ENCODE peak calls at places on chromosomes 11 and 22, in nine cellular contexts. One of them, this sample, is unnamed.

GRCh38 chr22:26547426-26547825 is 35.2 kb upstream of the TFIP11 start:
- DNase-seq in body of pancreas: no peak
- DNase-seq in A549: no peak
- DNase-seq in testis: no peak
- DNase-seq in AG04450: no peak
- DNase-seq in neuronal stem cell: no peak
- DNase-seq in fibroblast of lung: no peak
- DNase-seq in sigmoid colon: no peak
- DNase-seq in mesenchymal stem cell: no peak
- DNase-seq in this sample: no peak

GRCh38 chr11:66970808-66971442 is 4.2 kb upstream of the C11orf86 start:
- DNase-seq in fibroblast of lung: peak
- DNase-seq in neuronal stem cell: no peak
- DNase-seq in mesenchymal stem cell: peak
- DNase-seq in testis: no peak
- DNase-seq in sigmoid colon: peak
- DNase-seq in body of pancreas: no peak
- DNase-seq in AG04450: peak
- DNase-seq in A549: peak
- DNase-seq in this sample: no peak

GRCh38 chr11:102346748-102347525 is at the start of gene BIRC2:
- DNase-seq in body of pancreas: peak
- DNase-seq in fibroblast of lung: peak
- DNase-seq in AG04450: peak
- DNase-seq in sigmoid colon: peak
- DNase-seq in A549: peak
- DNase-seq in neuronal stem cell: peak
- DNase-seq in mesenchymal stem cell: peak
- DNase-seq in testis: peak
- DNase-seq in this sample: peak

GRCh38 chr11:70580036-70580805 is 181.9 kb downstream of the CTTN start:
- DNase-seq in A549: no peak
- DNase-seq in body of pancreas: no peak
- DNase-seq in fibroblast of lung: no peak
- DNase-seq in mesenchymal stem cell: no peak
- DNase-seq in sigmoid colon: peak
- DNase-seq in AG04450: no peak
- DNase-seq in testis: no peak
- DNase-seq in neuronal stem cell: no peak
- DNase-seq in this sample: no peak

GRCh38 chr11:124762077-124762623 is at the start of gene ESAM:
- DNase-seq in testis: no peak
- DNase-seq in mesenchymal stem cell: no peak
- DNase-seq in fibroblast of lung: no peak
- DNase-seq in neuronal stem cell: no peak
- DNase-seq in body of pancreas: peak
- DNase-seq in sigmoid colon: no peak
- DNase-seq in AG04450: no peak
- DNase-seq in A549: peak
- DNase-seq in this sample: peak

GRCh38 chr11:6052374-6052773 is 21.8 kb upstream of the OR56A1 start:
- DNase-seq in mesenchymal stem cell: no peak
- DNase-seq in A549: no peak
- DNase-seq in body of pancreas: no peak
- DNase-seq in neuronal stem cell: no peak
- DNase-seq in fibroblast of lung: no peak
- DNase-seq in testis: no peak
- DNase-seq in sigmoid colon: no peak
- DNase-seq in AG04450: no peak
- DNase-seq in this sample: no peak

GRCh38 chr11:115042002-115042401 is 363.7 kb downstream of the NXPE2 start:
- DNase-seq in sigmoid colon: no peak
- DNase-seq in AG04450: no peak
- DNase-seq in body of pancreas: no peak
- DNase-seq in neuronal stem cell: no peak
- DNase-seq in A549: no peak
- DNase-seq in testis: no peak
- DNase-seq in mesenchymal stem cell: no peak
- DNase-seq in fibroblast of lung: no peak
- DNase-seq in this sample: no peak

GRCh38 chr11:7577883-7578242 is 64.1 kb downstream of the PPFIBP2 start:
- DNase-seq in fibroblast of lung: peak
- DNase-seq in sigmoid colon: no peak
- DNase-seq in A549: no peak
- DNase-seq in AG04450: no peak
- DNase-seq in mesenchymal stem cell: peak
- DNase-seq in neuronal stem cell: no peak
- DNase-seq in testis: no peak
- DNase-seq in body of pancreas: no peak
- DNase-seq in this sample: no peak

GRCh38 chr22:39297490-39298193 is 21.8 kb downstream of the RPL3 start:
- DNase-seq in testis: no peak
- DNase-seq in A549: no peak
- DNase-seq in body of pancreas: peak
- DNase-seq in mesenchymal stem cell: peak
- DNase-seq in sigmoid colon: no peak
- DNase-seq in fibroblast of lung: no peak
- DNase-seq in neuronal stem cell: no peak
- DNase-seq in AG04450: no peak
- DNase-seq in this sample: no peak

GRCh38 chr22:38963872-38964271 is 6.5 kb downstream of the APOBEC3A start:
- DNase-seq in body of pancreas: no peak
- DNase-seq in testis: peak
- DNase-seq in AG04450: no peak
- DNase-seq in A549: peak
- DNase-seq in neuronal stem cell: no peak
- DNase-seq in fibroblast of lung: no peak
- DNase-seq in mesenchymal stem cell: no peak
- DNase-seq in sigmoid colon: no peak
- DNase-seq in this sample: no peak

GRCh38 chr11:35214792-35215193 is 75.8 kb downstream of the CD44 start:
- DNase-seq in fibroblast of lung: peak
- DNase-seq in mesenchymal stem cell: peak
- DNase-seq in body of pancreas: no peak
- DNase-seq in neuronal stem cell: no peak
- DNase-seq in testis: no peak
- DNase-seq in A549: peak
- DNase-seq in sigmoid colon: no peak
- DNase-seq in AG04450: peak
- DNase-seq in this sample: no peak

GRCh38 chr11:109970516-109971183 is 122.5 kb upstream of the ZC3H12C start:
- DNase-seq in A549: no peak
- DNase-seq in fibroblast of lung: no peak
- DNase-seq in neuronal stem cell: no peak
- DNase-seq in sigmoid colon: no peak
- DNase-seq in testis: no peak
- DNase-seq in AG04450: no peak
- DNase-seq in body of pancreas: no peak
- DNase-seq in mesenchymal stem cell: no peak
- DNase-seq in this sample: no peak

GRCh38 chr22:49799431-49800075 is 28.1 kb downstream of the BRD1 start:
- DNase-seq in AG04450: no peak
- DNase-seq in neuronal stem cell: no peak
- DNase-seq in testis: no peak
- DNase-seq in fibroblast of lung: no peak
- DNase-seq in body of pancreas: no peak
- DNase-seq in sigmoid colon: no peak
- DNase-seq in A549: no peak
- DNase-seq in mesenchymal stem cell: no peak
- DNase-seq in this sample: no peak

GRCh38 chr11:35260342-35260985 is 121.5 kb downstream of the CD44 start:
- DNase-seq in fibroblast of lung: peak
- DNase-seq in A549: peak
- DNase-seq in sigmoid colon: no peak
- DNase-seq in AG04450: peak
- DNase-seq in body of pancreas: no peak
- DNase-seq in mesenchymal stem cell: peak
- DNase-seq in testis: no peak
- DNase-seq in neuronal stem cell: no peak
- DNase-seq in this sample: no peak

GRCh38 chr11:18611196-18611595 is 11.6 kb downstream of the MISFA start:
- DNase-seq in A549: no peak
- DNase-seq in neuronal stem cell: no peak
- DNase-seq in fibroblast of lung: no peak
- DNase-seq in mesenchymal stem cell: no peak
- DNase-seq in AG04450: no peak
- DNase-seq in sigmoid colon: no peak
- DNase-seq in testis: no peak
- DNase-seq in body of pancreas: no peak
- DNase-seq in this sample: no peak

GRCh38 chr11:76025068-76025467 is 181.2 kb downstream of the WNT11 start:
- DNase-seq in A549: no peak
- DNase-seq in body of pancreas: no peak
- DNase-seq in fibroblast of lung: peak
- DNase-seq in neuronal stem cell: no peak
- DNase-seq in sigmoid colon: no peak
- DNase-seq in testis: no peak
- DNase-seq in mesenchymal stem cell: peak
- DNase-seq in AG04450: peak
- DNase-seq in this sample: no peak

GRCh38 chr22:38144025-38144405 is 33.5 kb upstream of the BAIAP2L2 start:
- DNase-seq in fibroblast of lung: no peak
- DNase-seq in AG04450: no peak
- DNase-seq in neuronal stem cell: no peak
- DNase-seq in sigmoid colon: no peak
- DNase-seq in body of pancreas: no peak
- DNase-seq in testis: no peak
- DNase-seq in A549: peak
- DNase-seq in mesenchymal stem cell: no peak
- DNase-seq in this sample: no peak

GRCh38 chr11:112731538-112731937 is 229.7 kb upstream of the NCAM1 start:
- DNase-seq in sigmoid colon: no peak
- DNase-seq in testis: no peak
- DNase-seq in body of pancreas: peak
- DNase-seq in mesenchymal stem cell: no peak
- DNase-seq in A549: no peak
- DNase-seq in fibroblast of lung: no peak
- DNase-seq in neuronal stem cell: no peak
- DNase-seq in AG04450: no peak
- DNase-seq in this sample: no peak

GRCh38 chr11:96339704-96340554 is 3.1 kb downstream of the MAML2 start:
- DNase-seq in mesenchymal stem cell: peak
- DNase-seq in sigmoid colon: no peak
- DNase-seq in AG04450: no peak
- DNase-seq in A549: no peak
- DNase-seq in testis: no peak
- DNase-seq in neuronal stem cell: no peak
- DNase-seq in fibroblast of lung: peak
- DNase-seq in body of pancreas: no peak
- DNase-seq in this sample: no peak

GRCh38 chr11:3155691-3156258 is 9.3 kb downstream of the OSBPL5 start:
- DNase-seq in neuronal stem cell: no peak
- DNase-seq in testis: no peak
- DNase-seq in fibroblast of lung: peak
- DNase-seq in A549: no peak
- DNase-seq in AG04450: no peak
- DNase-seq in body of pancreas: no peak
- DNase-seq in sigmoid colon: peak
- DNase-seq in mesenchymal stem cell: no peak
- DNase-seq in this sample: no peak

GRCh38 chr22:40533712-40534378 is 102.7 kb downstream of the MRTFA start:
- DNase-seq in mesenchymal stem cell: peak
- DNase-seq in fibroblast of lung: peak
- DNase-seq in sigmoid colon: no peak
- DNase-seq in neuronal stem cell: no peak
- DNase-seq in A549: peak
- DNase-seq in body of pancreas: no peak
- DNase-seq in testis: peak
- DNase-seq in AG04450: no peak
- DNase-seq in this sample: peak
- H3K27ac ChIP-seq in mesenchymal stem cell: peak
- H3K27ac ChIP-seq in fibroblast of lung: peak
- H3K27ac ChIP-seq in sigmoid colon: no peak
- H3K27ac ChIP-seq in neuronal stem cell: peak
- H3K27ac ChIP-seq in A549: peak
- H3K27ac ChIP-seq in body of pancreas: no peak
- H3K27ac ChIP-seq in testis: peak
- H3K27ac ChIP-seq in AG04450: no peak
- H3K27ac ChIP-seq in this sample: peak

DNA sequence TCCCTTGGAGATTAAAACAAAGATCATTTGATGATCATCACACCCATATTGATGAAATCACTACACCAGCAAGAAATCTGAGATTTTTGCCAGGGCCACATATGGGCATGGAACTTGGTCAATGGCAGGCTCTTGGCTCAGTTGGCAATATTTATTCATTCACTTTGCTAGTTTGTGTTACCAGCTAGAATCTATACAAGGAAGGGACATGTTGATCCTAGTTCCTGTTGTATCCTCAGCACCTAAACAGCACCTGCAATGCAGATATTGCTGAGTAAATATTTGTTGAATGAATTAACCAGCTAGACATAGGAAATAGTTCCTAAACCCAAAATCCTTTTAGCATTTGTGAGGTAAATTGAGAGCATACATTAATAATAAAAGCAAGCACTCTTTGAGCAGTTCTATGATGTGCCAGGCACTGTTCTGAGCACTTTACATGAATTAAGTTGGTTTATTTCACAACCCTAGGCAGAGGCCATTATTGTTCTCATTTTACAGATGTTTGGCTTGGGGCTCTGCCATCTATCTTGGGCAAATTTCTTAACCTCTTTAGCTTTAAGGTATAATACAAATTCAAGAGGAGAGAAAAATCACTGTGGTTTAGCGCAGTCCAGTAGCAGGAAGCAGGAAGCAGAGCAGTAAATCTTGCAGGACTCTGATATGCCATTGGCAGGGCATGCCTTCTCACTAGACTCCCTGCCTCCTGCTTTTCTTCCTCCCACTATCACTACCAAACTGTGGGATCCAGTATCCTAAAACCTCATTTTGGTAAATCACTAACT is 1.6 kb downstream of the TRIM68 start:
- DNase-seq in mesenchymal stem cell: peak
- DNase-seq in A549: no peak
- DNase-seq in body of pancreas: peak
- DNase-seq in sigmoid colon: no peak
- DNase-seq in fibroblast of lung: peak
- DNase-seq in AG04450: no peak
- DNase-seq in neuronal stem cell: no peak
- DNase-seq in testis: no peak
- DNase-seq in this sample: no peak
- H3K27ac ChIP-seq in mesenchymal stem cell: no peak
- H3K27ac ChIP-seq in A549: no peak
- H3K27ac ChIP-seq in body of pancreas: no peak
- H3K27ac ChIP-seq in sigmoid colon: no peak
- H3K27ac ChIP-seq in fibroblast of lung: no peak
- H3K27ac ChIP-seq in AG04450: no peak
- H3K27ac ChIP-seq in neuronal stem cell: no peak
- H3K27ac ChIP-seq in testis: no peak
- H3K27ac ChIP-seq in this sample: no peak

GRCh38 chr22:41290262-41291221 is 4.6 kb upstream of the RANGAP1 start:
- DNase-seq in body of pancreas: no peak
- DNase-seq in A549: peak
- DNase-seq in AG04450: peak
- DNase-seq in mesenchymal stem cell: peak
- DNase-seq in neuronal stem cell: peak
- DNase-seq in fibroblast of lung: peak
- DNase-seq in sigmoid colon: no peak
- DNase-seq in testis: no peak
- DNase-seq in this sample: no peak
- H3K27ac ChIP-seq in body of pancreas: peak
- H3K27ac ChIP-seq in A549: peak
- H3K27ac ChIP-seq in AG04450: peak
- H3K27ac ChIP-seq in mesenchymal stem cell: peak
- H3K27ac ChIP-seq in neuronal stem cell: peak
- H3K27ac ChIP-seq in fibroblast of lung: peak
- H3K27ac ChIP-seq in sigmoid colon: no peak
- H3K27ac ChIP-seq in testis: peak
- H3K27ac ChIP-seq in this sample: no peak

GRCh38 chr11:129637983-129638776 is 177.5 kb upstream of the TMEM45B start:
- DNase-seq in sigmoid colon: no peak
- DNase-seq in body of pancreas: no peak
- DNase-seq in AG04450: no peak
- DNase-seq in A549: no peak
- DNase-seq in fibroblast of lung: no peak
- DNase-seq in neuronal stem cell: no peak
- DNase-seq in testis: no peak
- DNase-seq in mesenchymal stem cell: no peak
- DNase-seq in this sample: no peak
- H3K27ac ChIP-seq in sigmoid colon: no peak
- H3K27ac ChIP-seq in body of pancreas: no peak
- H3K27ac ChIP-seq in AG04450: no peak
- H3K27ac ChIP-seq in A549: peak
- H3K27ac ChIP-seq in fibroblast of lung: no peak
- H3K27ac ChIP-seq in neuronal stem cell: no peak
- H3K27ac ChIP-seq in testis: no peak
- H3K27ac ChIP-seq in mesenchymal stem cell: no peak
- H3K27ac ChIP-seq in this sample: no peak

This sample was measured in naive thymus-derived CD4-positive, alpha-beta T cell.